ENCODE peak calls at places on chromosome 1, in four cellular contexts. R is mammary epithelial cell, Y is aorta, T is uterus. W is an unnamed sample.

GRCh38 chr1:172460177-172460576 is 16.3 kb upstream of the PIGC start:
- DNase-seq in R (peak; percentile 65), Y (no peak), T (no peak), W (no peak)

GRCh38 chr1:23615852-23616251 is 56.6 kb upstream of the ID3 start:
- DNase-seq in R (no peak), Y (no peak), T (no peak), W (no peak)

GRCh38 chr1:24486296-24487065 is 16.2 kb upstream of the RCAN3 start:
- DNase-seq in R (no peak), Y (no peak), T (no peak), W (no peak)

GRCh38 chr1:162397943-162398560 is 13.9 kb downstream of the SH2D1B start:
- DNase-seq in R (no peak), Y (no peak), T (no peak), W (no peak)

GRCh38 chr1:247456024-247456423 is 1.9 kb downstream of the OR2B11 start:
- DNase-seq in R (no peak), Y (no peak), T (no peak), W (no peak)

GRCh38 chr1:58785424-58786058 is 1.7 kb upstream of the JUN start:
- DNase-seq in R (peak; percentile 90), Y (no peak), T (peak; percentile 77), W (no peak)

GRCh38 chr1:237041795-237042466 is at the start of gene RYR2:
- DNase-seq in R (no peak), Y (peak; percentile 84), T (no peak), W (no peak)

GRCh38 chr1:209929751-209930150 is 8.3 kb upstream of the SYT14 start:
- DNase-seq in R (no peak), Y (no peak), T (no peak), W (no peak)

GRCh38 chr1:235759336-235759735 is 107.4 kb downstream of the LYST start:
- DNase-seq in R (no peak), Y (no peak), T (no peak), W (no peak)

GRCh38 chr1:224623743-224624333 is 7.7 kb downstream of the CNIH3 start:
- DNase-seq in R (peak; percentile 85), Y (no peak), T (no peak), W (peak; percentile 96)

GRCh38 chr1:205398586-205398985 is 23.3 kb downstream of the LEMD1 start:
- DNase-seq in R (no peak), Y (no peak), T (no peak), W (no peak)

GRCh38 chr1:23362218-23362713 is 7.4 kb downstream of the ZNF436 start:
- DNase-seq in R (no peak), Y (no peak), T (no peak), W (no peak)

GRCh38 chr1:10788592-10789006 is 7.8 kb downstream of the CASZ1 start:
- DNase-seq in R (no peak), Y (peak; percentile 78), T (no peak), W (no peak)

GRCh38 chr1:95021085-95021484 is 51.7 kb downstream of the ALG14 start:
- DNase-seq in R (peak; percentile 65), Y (no peak), T (peak; percentile 37), W (no peak)

GRCh38 chr1:114676115-114676514 is 6.3 kb upstream of the DENND2C start:
- DNase-seq in R (no peak), Y (no peak), T (no peak), W (no peak)

GRCh38 chr1:174465855-174466254 is 18.1 kb downstream of the GPR52 start:
- DNase-seq in R (no peak), Y (no peak), T (no peak), W (no peak)

GRCh38 chr1:112371770-112372169 is 24.2 kb upstream of the CTTNBP2NL start:
- DNase-seq in R (no peak), Y (no peak), T (no peak), W (no peak)

GRCh38 chr1:159877695-159878444 is 15.4 kb upstream of the VSIG8 start:
- DNase-seq in R (no peak), Y (no peak), T (no peak), W (no peak)

GRCh38 chr1:93667642-93668041 is 14.0 kb downstream of the BCAR3 start:
- DNase-seq in R (no peak), Y (no peak), T (no peak), W (no peak)

GRCh38 chr1:20633190-20634064 is at the start of gene PINK1:
- DNase-seq in R (peak; percentile 74), Y (peak; percentile 95), T (peak; percentile 72), W (peak; percentile 60)

GRCh38 chr1:110756506-110756905 is 81.8 kb upstream of the KCNA3 start:
- DNase-seq in R (no peak), Y (no peak), T (no peak), W (no peak)

GRCh38 chr1:65630855-65631254 is 161.8 kb upstream of the PDE4B start:
- DNase-seq in R (no peak), Y (no peak), T (no peak), W (peak; percentile 64)

GRCh38 chr1:87528754-87529517 is 200.3 kb downstream of the LMO4 start:
- DNase-seq in R (no peak), Y (no peak), T (no peak), W (no peak)

GRCh38 chr1:226310637-226311195 is 1.8 kb upstream of the LIN9 start:
- DNase-seq in R (peak; percentile 49), Y (no peak), T (no peak), W (no peak)

GRCh38 chr1:116878804-116879477 is 30.8 kb upstream of the PTGFRN start:
- DNase-seq in R (peak; percentile 92), Y (no peak), T (peak; percentile 65), W (peak; percentile 34)

GRCh38 chr1:223106856-223107255 is 36.2 kb downstream of the TLR5 start:
- DNase-seq in R (no peak), Y (no peak), T (no peak), W (peak; percentile 21)

GRCh38 chr1:234478481-234479309 is at the start of gene TARBP1:
- DNase-seq in R (peak; percentile 73), Y (peak; percentile 89), T (peak; percentile 33), W (peak; percentile 46)

GRCh38 chr1:223225061-223225460 is 82.0 kb upstream of the TLR5 start:
- DNase-seq in R (no peak), Y (no peak), T (no peak), W (no peak)

GRCh38 chr1:112172294-112172882 is 182.9 kb upstream of the KCND3 start:
- DNase-seq in R (peak; percentile 48), Y (no peak), T (peak; percentile 16), W (peak; percentile 40)

GRCh38 chr1:29283804-29284195 is 47.5 kb downstream of the PTPRU start:
- DNase-seq in R (no peak), Y (no peak), T (no peak), W (no peak)

GRCh38 chr1:226825037-226825745 is 45.2 kb upstream of the PSEN2 start:
- DNase-seq in R (no peak), Y (no peak), T (peak; percentile 15), W (no peak)

GRCh38 chr1:30664103-30664755 is 59.2 kb downstream of the MATN1 start:
- DNase-seq in R (no peak), Y (peak; percentile 50), T (no peak), W (no peak)

GRCh38 chr1:201781447-201781846 is 47.5 kb upstream of the IPO9 start:
- DNase-seq in R (no peak), Y (no peak), T (no peak), W (no peak)

GRCh38 chr1:27861436-27861835 is 10.9 kb upstream of the THEMIS2 start:
- DNase-seq in R (no peak), Y (no peak), T (no peak), W (no peak)

GRCh38 chr1:244336232-244336899 is 115.3 kb downstream of the ADSS2 start:
- DNase-seq in R (no peak), Y (no peak), T (no peak), W (no peak)

GRCh38 chr1:18716112-18716784 is 85.6 kb downstream of the PAX7 start:
- DNase-seq in R (no peak), Y (no peak), T (no peak), W (no peak)

GRCh38 chr1:227889863-227890405 is 57.8 kb downstream of the WNT9A start:
- DNase-seq in R (no peak), Y (peak; percentile 55), T (no peak), W (no peak)

DNA sequence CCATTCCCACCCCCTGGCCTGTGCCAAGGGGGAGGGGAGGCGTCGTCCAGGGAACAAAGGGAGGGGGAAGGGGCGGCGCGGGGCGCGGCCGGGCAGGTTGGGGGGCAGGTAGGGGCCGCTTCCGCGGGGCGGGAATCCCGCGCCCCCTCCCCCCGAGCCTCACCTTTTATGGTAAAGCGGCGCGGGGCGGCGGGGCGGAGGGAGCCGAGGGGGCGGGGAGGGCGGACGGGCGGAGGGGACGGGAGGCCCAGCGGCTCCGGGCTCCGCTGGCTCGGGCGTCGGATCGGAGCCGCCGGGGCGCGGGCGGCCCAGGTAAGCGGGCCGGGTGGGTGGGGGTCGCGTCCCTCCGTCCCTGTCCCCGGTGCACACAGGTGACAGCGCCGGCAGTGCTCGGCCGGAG is at the start of gene FBLIM1:
- DNase-seq in R (no peak), Y (peak; percentile 89), T (peak; percentile 54), W (no peak)
- H3K27ac ChIP-seq in R (peak within 1 kb of the TSS; percentile 82), Y (peak within 1 kb of the TSS; percentile 89), T (peak within 1 kb of the TSS; percentile 86), W (peak within 1 kb of the TSS; percentile 2)

GRCh38 chr1:61327436-61327835 is 245.1 kb downstream of the NFIA start:
- DNase-seq in R (no peak), Y (no peak), T (no peak), W (no peak)

GRCh38 chr1:61323681-61324328 is 241.4 kb downstream of the NFIA start:
- DNase-seq in R (peak; percentile 68), Y (no peak), T (no peak), W (no peak)

GRCh38 chr1:61329556-61329955 is 247.2 kb downstream of the NFIA start:
- DNase-seq in R (no peak), Y (no peak), T (no peak), W (no peak)

GRCh38 chr1:61330018-61330417 is 247.7 kb downstream of the NFIA start:
- DNase-seq in R (no peak), Y (no peak), T (no peak), W (no peak)

GRCh38 chr1:61326713-61327112 is 244.4 kb downstream of the NFIA start:
- DNase-seq in R (no peak), Y (no peak), T (no peak), W (no peak)
- H3K27ac ChIP-seq in R (no peak overlapping the region), Y (peak overlapping the region; percentile 57), T (no peak overlapping the region), W (no peak overlapping the region)

GRCh38 chr1:56505792-56506191 is 73.6 kb downstream of the PLPP3 start:
- DNase-seq in R (no peak), Y (no peak), T (no peak), W (no peak)

GRCh38 chr1:56507925-56508522 is 71.3 kb downstream of the PLPP3 start:
- DNase-seq in R (no peak), Y (no peak), T (no peak), W (no peak)

GRCh38 chr1:56508523-56508983 is 70.8 kb downstream of the PLPP3 start:
- DNase-seq in R (peak; percentile 58), Y (no peak), T (no peak), W (peak; percentile 3)

GRCh38 chr1:56506951-56507437 is 72.4 kb downstream of the PLPP3 start:
- DNase-seq in R (peak; percentile 83), Y (no peak), T (no peak), W (no peak)

GRCh38 chr1:56506314-56506743 is 73.0 kb downstream of the PLPP3 start:
- DNase-seq in R (no peak), Y (no peak), T (peak; percentile 33), W (no peak)
- H3K27ac ChIP-seq in R (no peak overlapping the region), Y (no peak overlapping the region), T (no peak overlapping the region), W (no peak overlapping the region)

GRCh38 chr1:180617769-180618168 is 14.1 kb upstream of the XPR1 start:
- DNase-seq in R (no peak), Y (no peak), T (no peak), W (no peak)
- H3K27ac ChIP-seq in R (no peak overlapping the region), Y (no peak overlapping the region), T (no peak overlapping the region), W (no peak overlapping the region)

W was measured in brain microvascular endothelial cell.